ENCODE peak calls at places on chromosome 1, in eight cellular contexts. M, V, D, B, Y, L, U and O are unnamed samples.

GRCh38 chr1:165116732-165117131 is 239.8 kb downstream of the LMX1A start:
- DNase-seq in Y (no peak), M (no peak), V (no peak), U (no peak), B (no peak), D (no peak), L (peak; percentile 48), O (no peak)

GRCh38 chr1:161307230-161307768 is 2.5 kb downstream of the MPZ start:
- DNase-seq in L (no peak), M (no peak), Y (no peak), U (no peak), B (no peak), D (peak; percentile 54), V (no peak), O (no peak)

GRCh38 chr1:32091176-32091575 is 16.7 kb upstream of the KPNA6 start:
- DNase-seq in M (no peak), B (no peak), D (no peak), Y (no peak), L (no peak), V (no peak), U (no peak), O (no peak)

GRCh38 chr1:7589774-7590425 is 181.2 kb upstream of the VAMP3 start:
- DNase-seq in D (no peak), B (no peak), L (no peak), V (no peak), M (no peak), U (no peak), Y (no peak), O (no peak)

GRCh38 chr1:189787201-189787600 is 690.5 kb downstream of the BRINP3 start:
- DNase-seq in D (peak; percentile 3), Y (no peak), B (no peak), L (no peak), U (no peak), M (no peak), V (peak; percentile 75), O (no peak)

GRCh38 chr1:19028110-19028509 is 71.6 kb upstream of the IFFO2 start:
- DNase-seq in V (peak; percentile 58), Y (no peak), L (no peak), M (no peak), D (no peak), U (peak; percentile 77), B (no peak), O (no peak)

GRCh38 chr1:175877939-175878730 is 134.7 kb upstream of the TNR start:
- DNase-seq in U (no peak), B (no peak), D (no peak), Y (no peak), V (no peak), L (no peak), M (no peak), O (no peak)

GRCh38 chr1:6490181-6491075 is 1.0 kb downstream of the PLEKHG5 start:
- DNase-seq in U (no peak), L (peak; percentile 59), V (peak; percentile 95), M (peak; percentile 80), Y (peak; percentile 69), D (peak; percentile 54), B (peak; percentile 89), O (no peak)

GRCh38 chr1:167819849-167820683 is 93.9 kb downstream of the ADCY10 start:
- DNase-seq in U (no peak), B (peak; percentile 92), V (peak; percentile 82), L (peak; percentile 41), D (no peak), M (peak; percentile 79), Y (peak; percentile 64), O (no peak)

GRCh38 chr1:34984435-34985062 is 598 bp downstream of the TMEM35B start:
- DNase-seq in M (no peak), D (no peak), B (peak; percentile 57), Y (no peak), V (no peak), L (no peak), U (no peak), O (no peak)

GRCh38 chr1:182389619-182390047 is 2.0 kb downstream of the GLUL start:
- DNase-seq in Y (peak; percentile 80), B (peak; percentile 9), L (no peak), D (peak; percentile 38), M (no peak), U (no peak), V (no peak), O (no peak)

GRCh38 chr1:208110296-208110695 is 133.9 kb downstream of the PLXNA2 start:
- DNase-seq in D (no peak), B (no peak), L (no peak), Y (no peak), M (no peak), V (no peak), U (no peak), O (no peak)

GRCh38 chr1:158248122-158248521 is 6.1 kb upstream of the CD1A start:
- DNase-seq in U (no peak), Y (no peak), V (no peak), L (no peak), B (no peak), D (no peak), M (no peak), O (no peak)

GRCh38 chr1:166721145-166721544 is 118.1 kb upstream of the POGK start:
- DNase-seq in V (peak; percentile 51), Y (no peak), B (no peak), L (peak; percentile 10), D (no peak), M (no peak), U (no peak), O (no peak)

GRCh38 chr1:54229281-54229891 is 29.4 kb downstream of the MRPL37 start:
- DNase-seq in U (no peak), Y (no peak), B (peak; percentile 62), D (peak; percentile 35), M (no peak), V (no peak), L (peak; percentile 21), O (no peak)

GRCh38 chr1:25807480-25808390 is 7.7 kb downstream of the SELENON start:
- DNase-seq in B (no peak), M (no peak), L (no peak), Y (no peak), D (no peak), V (no peak), U (no peak), O (no peak)

GRCh38 chr1:44664730-44665370 is 9.4 kb downstream of the TMEM53 start:
- DNase-seq in B (no peak), M (no peak), L (no peak), Y (no peak), U (no peak), V (no peak), D (no peak), O (no peak)

GRCh38 chr1:153277852-153278251 is 18.4 kb downstream of the LORICRIN start:
- DNase-seq in Y (no peak), V (peak; percentile 87), D (peak; percentile 28), L (peak; percentile 66), B (no peak), M (peak; percentile 51), U (no peak), O (peak; percentile 66)

GRCh38 chr1:223201967-223202366 is 58.9 kb upstream of the TLR5 start:
- DNase-seq in Y (no peak), B (no peak), U (no peak), M (no peak), L (no peak), D (no peak), V (no peak), O (no peak)

GRCh38 chr1:207748737-207749528 is 2.9 kb upstream of the CD46 start:
- DNase-seq in L (peak; percentile 28), M (no peak), Y (no peak), U (no peak), V (no peak), B (no peak), D (peak; percentile 33), O (no peak)

DNA sequence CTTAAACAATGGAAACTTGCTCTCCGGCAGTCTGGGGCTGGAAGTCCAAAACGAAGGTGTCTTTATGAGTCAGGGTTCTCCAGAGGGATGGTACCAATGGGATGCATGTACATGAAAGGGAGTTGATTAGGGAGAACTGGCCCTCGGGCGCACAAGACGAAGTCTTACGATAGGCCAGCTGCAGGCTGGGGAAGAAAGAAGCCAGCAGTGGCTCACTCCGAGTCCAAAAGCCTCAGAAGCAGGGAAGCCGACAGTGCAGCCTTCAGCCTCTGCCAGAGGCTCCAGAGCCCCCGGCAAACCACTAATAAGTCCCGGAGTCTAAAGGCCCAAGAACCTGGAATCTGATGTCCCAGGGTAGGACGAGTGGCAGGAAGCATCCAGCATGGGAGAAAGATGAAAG is 57.7 kb downstream of the FAAP20 start:
- DNase-seq in U (no peak), D (no peak), B (no peak), L (no peak), Y (no peak), M (no peak), V (no peak), O (no peak)
- H3K4me1 ChIP-seq in U (peaks cover 28% of the 10 kb centered on the region), D (peaks cover 81% of the 10 kb centered on the region), B (peaks cover 33% of the 10 kb centered on the region), L (peaks cover 31% of the 10 kb centered on the region), Y (peaks cover 19% of the 10 kb centered on the region), M (peaks cover 32% of the 10 kb centered on the region), V (peaks cover 10% of the 10 kb centered on the region), O (peaks cover 30% of the 10 kb centered on the region)

DNA sequence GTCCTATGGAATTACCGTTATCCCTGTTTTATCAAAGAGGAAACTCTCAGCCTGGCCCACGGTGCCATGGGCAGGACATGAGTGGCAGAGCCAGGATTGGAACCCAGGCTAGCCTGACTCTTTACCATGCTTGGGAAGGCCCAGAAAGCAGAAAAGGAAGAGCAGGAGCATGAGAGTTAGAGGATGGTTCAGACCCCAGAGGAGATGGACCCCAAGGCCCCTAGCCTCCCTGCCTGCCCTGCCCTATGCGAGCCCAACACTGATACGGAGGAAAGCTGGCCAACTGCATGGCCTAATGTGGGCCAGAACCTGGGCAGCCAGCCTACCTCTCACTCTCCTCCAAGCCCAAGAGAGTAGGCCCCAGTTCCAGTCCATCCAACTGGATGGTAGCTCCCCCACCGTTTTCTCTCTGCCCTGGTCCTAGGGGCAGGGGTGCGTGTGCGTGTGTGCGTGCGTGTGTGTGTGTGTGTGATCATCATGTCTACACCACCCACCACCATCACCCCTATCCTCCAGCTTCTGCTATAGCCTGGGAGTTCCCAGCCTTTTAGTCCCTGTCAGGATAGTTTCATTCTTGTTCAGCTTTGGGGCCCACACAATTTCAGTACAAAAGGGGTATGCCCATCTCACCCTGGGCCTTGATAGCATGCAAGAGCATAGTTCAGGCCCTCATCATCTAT is 15.4 kb upstream of the MEX3A start:
- DNase-seq in D (no peak), Y (no peak), B (no peak), M (no peak), L (no peak), U (no peak), V (no peak), O (no peak)
- TF ChIP-seq POLR2AphosphoS5 in D (no peak), Y (no peak), B (no peak), M (no peak), L (no peak), U (no peak), V (no peak), O (no peak)

GRCh38 chr1:16143005-16143565 is 12.8 kb downstream of the EPHA2 start:
- DNase-seq in D (no peak), Y (no peak), M (no peak), L (no peak), U (no peak), V (no peak), B (no peak), O (no peak)
- H3K4me1 ChIP-seq in D (peaks cover 85% of the 10 kb centered on the region), Y (peaks cover 8% of the 10 kb centered on the region), M (peaks cover 74% of the 10 kb centered on the region), L (peaks cover 93% of the 10 kb centered on the region), U (peaks cover 84% of the 10 kb centered on the region), V (peaks cover 58% of the 10 kb centered on the region), B (peaks cover 24% of the 10 kb centered on the region), O (peaks cover 96% of the 10 kb centered on the region)

DNA sequence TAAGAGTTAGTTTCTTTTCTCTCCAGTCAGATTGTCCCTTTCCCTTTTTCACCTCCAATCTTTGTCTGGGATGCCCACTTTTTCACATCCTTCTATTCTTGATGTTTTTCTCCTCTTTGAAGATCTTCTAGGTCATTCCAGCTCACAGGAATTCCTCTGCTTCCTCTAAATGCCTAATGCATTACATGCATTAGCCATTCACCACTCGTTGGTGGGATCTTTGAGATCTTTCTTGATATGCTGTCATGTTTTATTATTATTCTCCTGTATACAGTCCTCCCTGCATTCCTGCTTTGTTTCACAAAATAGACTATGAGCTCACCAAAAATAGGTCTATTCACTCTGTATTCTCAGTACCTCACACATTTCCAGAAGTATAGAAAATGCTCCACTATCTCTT is 129.0 kb downstream of the LYPLAL1 start:
- DNase-seq in D (no peak), L (no peak), B (no peak), U (no peak), M (no peak), Y (no peak), V (no peak), O (no peak)
- TF ChIP-seq POLR2AphosphoS5 in D (no peak), L (no peak), B (peak; percentile 78), U (no peak), M (no peak), Y (no peak), V (no peak), O (no peak)